ENCODE peak calls at places on chromosome 3, in seven cellular contexts. One of them, this sample, is unnamed.

GRCh38 chr3:38647217-38647970 is 2.1 kb downstream of the SCN5A start:
- DNase-seq in gastrocnemius medialis: no peak
- DNase-seq in adrenal gland: no peak
- DNase-seq in heart left ventricle: no peak
- DNase-seq in ascending aorta: peak; percentile 48
- DNase-seq in IMR-90: no peak
- DNase-seq in brain microvascular endothelial cell: no peak
- DNase-seq in this sample: peak; percentile 32

GRCh38 chr3:66473637-66474036 is 27.2 kb downstream of the LRIG1 start:
- DNase-seq in gastrocnemius medialis: no peak
- DNase-seq in adrenal gland: no peak
- DNase-seq in heart left ventricle: no peak
- DNase-seq in ascending aorta: peak; percentile 67
- DNase-seq in IMR-90: peak; percentile 86
- DNase-seq in brain microvascular endothelial cell: peak; percentile 91
- DNase-seq in this sample: no peak

GRCh38 chr3:71662056-71662455 is 63.1 kb downstream of the EIF4E3 start:
- DNase-seq in gastrocnemius medialis: no peak
- DNase-seq in adrenal gland: no peak
- DNase-seq in heart left ventricle: no peak
- DNase-seq in ascending aorta: no peak
- DNase-seq in IMR-90: no peak
- DNase-seq in brain microvascular endothelial cell: no peak
- DNase-seq in this sample: no peak

GRCh38 chr3:177212756-177213155 is 15.5 kb upstream of the TBL1XR1 start:
- DNase-seq in gastrocnemius medialis: no peak
- DNase-seq in adrenal gland: no peak
- DNase-seq in heart left ventricle: no peak
- DNase-seq in ascending aorta: peak; percentile 15
- DNase-seq in IMR-90: no peak
- DNase-seq in brain microvascular endothelial cell: no peak
- DNase-seq in this sample: no peak

GRCh38 chr3:194714564-194714963 is 28.9 kb downstream of the FAM43A start:
- DNase-seq in gastrocnemius medialis: no peak
- DNase-seq in adrenal gland: no peak
- DNase-seq in heart left ventricle: no peak
- DNase-seq in ascending aorta: no peak
- DNase-seq in IMR-90: no peak
- DNase-seq in brain microvascular endothelial cell: no peak
- DNase-seq in this sample: no peak

GRCh38 chr3:54511766-54512365 is 389.5 kb downstream of the CACNA2D3 start:
- DNase-seq in gastrocnemius medialis: no peak
- DNase-seq in adrenal gland: no peak
- DNase-seq in heart left ventricle: no peak
- DNase-seq in ascending aorta: no peak
- DNase-seq in IMR-90: no peak
- DNase-seq in brain microvascular endothelial cell: no peak
- DNase-seq in this sample: no peak

GRCh38 chr3:100875239-100875638 is 118.0 kb downstream of the ABI3BP start:
- DNase-seq in gastrocnemius medialis: no peak
- DNase-seq in adrenal gland: peak; percentile 71
- DNase-seq in heart left ventricle: peak; percentile 38
- DNase-seq in ascending aorta: no peak
- DNase-seq in IMR-90: peak; percentile 88
- DNase-seq in brain microvascular endothelial cell: peak; percentile 58
- DNase-seq in this sample: no peak

GRCh38 chr3:16508591-16508995 is 4.9 kb downstream of the RFTN1 start:
- DNase-seq in gastrocnemius medialis: no peak
- DNase-seq in adrenal gland: no peak
- DNase-seq in heart left ventricle: no peak
- DNase-seq in ascending aorta: no peak
- DNase-seq in IMR-90: no peak
- DNase-seq in brain microvascular endothelial cell: no peak
- DNase-seq in this sample: no peak

GRCh38 chr3:71537211-71537611 is 46.3 kb downstream of the FOXP1 start:
- DNase-seq in gastrocnemius medialis: no peak
- DNase-seq in adrenal gland: peak; percentile 86
- DNase-seq in heart left ventricle: no peak
- DNase-seq in ascending aorta: peak; percentile 92
- DNase-seq in IMR-90: peak; percentile 96
- DNase-seq in brain microvascular endothelial cell: peak; percentile 81
- DNase-seq in this sample: no peak

GRCh38 chr3:194632983-194633348 is 253 bp downstream of the TMEM44 start:
- DNase-seq in gastrocnemius medialis: no peak
- DNase-seq in adrenal gland: no peak
- DNase-seq in heart left ventricle: peak; percentile 34
- DNase-seq in ascending aorta: peak; percentile 64
- DNase-seq in IMR-90: no peak
- DNase-seq in brain microvascular endothelial cell: no peak
- DNase-seq in this sample: no peak

GRCh38 chr3:41715376-41715775 is 246.5 kb downstream of the ULK4 start:
- DNase-seq in gastrocnemius medialis: no peak
- DNase-seq in adrenal gland: no peak
- DNase-seq in heart left ventricle: no peak
- DNase-seq in ascending aorta: no peak
- DNase-seq in IMR-90: no peak
- DNase-seq in brain microvascular endothelial cell: no peak
- DNase-seq in this sample: no peak

GRCh38 chr3:41710646-41711388 is 251.1 kb downstream of the ULK4 start:
- DNase-seq in gastrocnemius medialis: no peak
- DNase-seq in adrenal gland: no peak
- DNase-seq in heart left ventricle: no peak
- DNase-seq in ascending aorta: no peak
- DNase-seq in IMR-90: peak; percentile 83
- DNase-seq in brain microvascular endothelial cell: peak; percentile 75
- DNase-seq in this sample: no peak

GRCh38 chr3:41711656-41712055 is 250.2 kb downstream of the ULK4 start:
- DNase-seq in gastrocnemius medialis: no peak
- DNase-seq in adrenal gland: no peak
- DNase-seq in heart left ventricle: no peak
- DNase-seq in ascending aorta: no peak
- DNase-seq in IMR-90: peak; percentile 42
- DNase-seq in brain microvascular endothelial cell: peak; percentile 47
- DNase-seq in this sample: no peak

GRCh38 chr3:41717591-41718093 is 244.3 kb downstream of the ULK4 start:
- DNase-seq in gastrocnemius medialis: no peak
- DNase-seq in adrenal gland: no peak
- DNase-seq in heart left ventricle: no peak
- DNase-seq in ascending aorta: no peak
- DNase-seq in IMR-90: no peak
- DNase-seq in brain microvascular endothelial cell: no peak
- DNase-seq in this sample: no peak

DNA sequence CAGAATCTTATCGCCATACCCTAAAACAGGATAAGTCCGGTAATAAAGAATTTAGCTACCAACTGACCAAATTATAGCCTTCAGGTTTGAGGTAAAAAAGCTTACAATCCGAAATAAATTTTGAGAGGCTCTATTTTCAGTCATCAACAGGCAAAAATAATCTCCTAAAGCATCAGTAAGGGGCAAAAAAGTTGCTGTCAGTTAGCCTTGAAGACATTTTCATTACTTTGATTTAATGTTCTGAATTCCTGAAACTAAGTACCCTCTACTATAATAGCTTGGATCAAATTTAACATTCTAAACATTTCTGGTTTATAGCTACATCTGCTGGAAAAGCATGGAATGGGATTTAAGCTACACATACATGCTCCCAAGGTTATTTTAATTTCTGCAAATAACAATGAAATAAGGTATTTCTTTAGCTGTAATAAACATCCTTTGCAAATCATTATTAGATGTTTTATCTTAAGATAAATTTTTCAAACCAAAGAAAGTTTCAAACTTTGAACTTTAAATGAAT is 245.5 kb downstream of the ULK4 start:
- DNase-seq in gastrocnemius medialis: no peak
- DNase-seq in adrenal gland: no peak
- DNase-seq in heart left ventricle: no peak
- DNase-seq in ascending aorta: no peak
- DNase-seq in IMR-90: peak; percentile 37
- DNase-seq in brain microvascular endothelial cell: no peak
- DNase-seq in this sample: no peak
- TF ChIP-seq CTCF in gastrocnemius medialis: no peak
- TF ChIP-seq CTCF in adrenal gland: peak; percentile 8
- TF ChIP-seq CTCF in heart left ventricle: peak; percentile 17
- TF ChIP-seq CTCF in ascending aorta: peak; percentile 30
- TF ChIP-seq CTCF in IMR-90: peak; percentile 59
- TF ChIP-seq CTCF in brain microvascular endothelial cell: peak; percentile 38
- TF ChIP-seq CTCF in this sample: peak; percentile 58

GRCh38 chr3:184323696-184324095 is 9.3 kb downstream of the EIF4G1 start:
- DNase-seq in gastrocnemius medialis: no peak
- DNase-seq in adrenal gland: peak; percentile 89
- DNase-seq in heart left ventricle: no peak
- DNase-seq in ascending aorta: no peak
- DNase-seq in IMR-90: no peak
- DNase-seq in brain microvascular endothelial cell: no peak
- DNase-seq in this sample: peak; percentile 75
- H3K36me3 ChIP-seq in gastrocnemius medialis: peaks cover 83% of the 10 kb centered on the region
- H3K36me3 ChIP-seq in adrenal gland: peaks cover 89% of the 10 kb centered on the region
- H3K36me3 ChIP-seq in heart left ventricle: peaks cover 75% of the 10 kb centered on the region
- H3K36me3 ChIP-seq in ascending aorta: peaks cover 83% of the 10 kb centered on the region
- H3K36me3 ChIP-seq in IMR-90: peaks cover 86% of the 10 kb centered on the region
- H3K36me3 ChIP-seq in brain microvascular endothelial cell: peaks cover 97% of the 10 kb centered on the region
- H3K36me3 ChIP-seq in this sample: peaks cover 83% of the 10 kb centered on the region

GRCh38 chr3:127749787-127750225 is 72.5 kb downstream of the MGLL start:
- DNase-seq in gastrocnemius medialis: no peak
- DNase-seq in adrenal gland: no peak
- DNase-seq in heart left ventricle: no peak
- DNase-seq in ascending aorta: no peak
- DNase-seq in IMR-90: no peak
- DNase-seq in brain microvascular endothelial cell: no peak
- DNase-seq in this sample: no peak
- H3K27ac ChIP-seq in gastrocnemius medialis: peak overlapping the region; percentile 63
- H3K27ac ChIP-seq in adrenal gland: no peak overlapping the region
- H3K27ac ChIP-seq in heart left ventricle: peak overlapping the region; percentile 93
- H3K27ac ChIP-seq in ascending aorta: peak overlapping the region; percentile 37
- H3K27ac ChIP-seq in IMR-90: peak overlapping the region; percentile 11
- H3K27ac ChIP-seq in brain microvascular endothelial cell: no peak overlapping the region
- H3K27ac ChIP-seq in this sample: peak overlapping the region; percentile 81

GRCh38 chr3:57852896-57853295 is 96.8 kb downstream of the SLMAP start:
- DNase-seq in gastrocnemius medialis: no peak
- DNase-seq in adrenal gland: no peak
- DNase-seq in heart left ventricle: no peak
- DNase-seq in ascending aorta: no peak
- DNase-seq in IMR-90: peak; percentile 55
- DNase-seq in brain microvascular endothelial cell: no peak
- DNase-seq in this sample: no peak
- TF ChIP-seq CTCF in gastrocnemius medialis: no peak
- TF ChIP-seq CTCF in adrenal gland: peak; percentile 20
- TF ChIP-seq CTCF in heart left ventricle: peak; percentile 14
- TF ChIP-seq CTCF in ascending aorta: peak; percentile 51
- TF ChIP-seq CTCF in IMR-90: peak; percentile 53
- TF ChIP-seq CTCF in brain microvascular endothelial cell: no peak
- TF ChIP-seq CTCF in this sample: no peak

DNA sequence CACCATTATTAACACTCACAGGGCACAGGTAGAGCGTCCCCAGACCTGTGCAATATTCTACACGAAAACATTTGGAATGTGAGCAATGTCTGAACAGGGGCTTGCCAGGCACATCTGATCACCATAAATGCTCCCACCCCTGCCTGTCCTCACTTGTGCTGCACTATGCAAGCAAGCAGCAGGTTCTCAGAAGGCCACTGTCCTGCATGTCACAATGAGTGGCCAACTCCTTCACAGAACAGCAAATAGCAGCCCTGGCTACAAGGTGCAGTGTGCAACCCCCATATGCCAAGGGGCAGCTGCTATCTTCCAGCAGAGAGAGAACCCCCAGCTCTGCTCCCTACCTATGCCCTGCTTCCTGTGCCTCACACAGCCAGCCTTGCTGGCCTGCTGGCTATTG is 32.6 kb downstream of the SEC22C start:
- DNase-seq in gastrocnemius medialis: no peak
- DNase-seq in adrenal gland: no peak
- DNase-seq in heart left ventricle: no peak
- DNase-seq in ascending aorta: no peak
- DNase-seq in IMR-90: no peak
- DNase-seq in brain microvascular endothelial cell: no peak
- DNase-seq in this sample: no peak
- H3K36me3 ChIP-seq in gastrocnemius medialis: peaks cover 10% of the 10 kb centered on the region
- H3K36me3 ChIP-seq in adrenal gland: peaks cover 10% of the 10 kb centered on the region
- H3K36me3 ChIP-seq in heart left ventricle: peaks cover 19% of the 10 kb centered on the region
- H3K36me3 ChIP-seq in ascending aorta: peaks cover 20% of the 10 kb centered on the region
- H3K36me3 ChIP-seq in IMR-90: peaks cover 12% of the 10 kb centered on the region
- H3K36me3 ChIP-seq in brain microvascular endothelial cell: peaks cover 21% of the 10 kb centered on the region
- H3K36me3 ChIP-seq in this sample: peaks cover 26% of the 10 kb centered on the region

GRCh38 chr3:138351916-138352555 is 3.7 kb downstream of the MRAS start:
- DNase-seq in gastrocnemius medialis: peak; percentile 74
- DNase-seq in adrenal gland: no peak
- DNase-seq in heart left ventricle: peak; percentile 73
- DNase-seq in ascending aorta: no peak
- DNase-seq in IMR-90: peak; percentile 28
- DNase-seq in brain microvascular endothelial cell: no peak
- DNase-seq in this sample: no peak
- H3K27ac ChIP-seq in gastrocnemius medialis: peak overlapping the region; percentile 96
- H3K27ac ChIP-seq in adrenal gland: no peak overlapping the region
- H3K27ac ChIP-seq in heart left ventricle: peak overlapping the region; percentile 97
- H3K27ac ChIP-seq in ascending aorta: no peak overlapping the region
- H3K27ac ChIP-seq in IMR-90: no peak overlapping the region
- H3K27ac ChIP-seq in brain microvascular endothelial cell: no peak overlapping the region
- H3K27ac ChIP-seq in this sample: peak overlapping the region; percentile 97

GRCh38 chr3:192802957-192803899 is 75.9 kb upstream of the FGF12 start:
- DNase-seq in gastrocnemius medialis: no peak
- DNase-seq in adrenal gland: no peak
- DNase-seq in heart left ventricle: no peak
- DNase-seq in ascending aorta: no peak
- DNase-seq in IMR-90: peak; percentile 59
- DNase-seq in brain microvascular endothelial cell: peak; percentile 20
- DNase-seq in this sample: no peak
- TF ChIP-seq CTCF in gastrocnemius medialis: peak; percentile 37
- TF ChIP-seq CTCF in adrenal gland: peak; percentile 46
- TF ChIP-seq CTCF in heart left ventricle: peak; percentile 41
- TF ChIP-seq CTCF in ascending aorta: peak; percentile 47
- TF ChIP-seq CTCF in IMR-90: peak; percentile 48
- TF ChIP-seq CTCF in brain microvascular endothelial cell: peak; percentile 61
- TF ChIP-seq CTCF in this sample: peak; percentile 52

DNA sequence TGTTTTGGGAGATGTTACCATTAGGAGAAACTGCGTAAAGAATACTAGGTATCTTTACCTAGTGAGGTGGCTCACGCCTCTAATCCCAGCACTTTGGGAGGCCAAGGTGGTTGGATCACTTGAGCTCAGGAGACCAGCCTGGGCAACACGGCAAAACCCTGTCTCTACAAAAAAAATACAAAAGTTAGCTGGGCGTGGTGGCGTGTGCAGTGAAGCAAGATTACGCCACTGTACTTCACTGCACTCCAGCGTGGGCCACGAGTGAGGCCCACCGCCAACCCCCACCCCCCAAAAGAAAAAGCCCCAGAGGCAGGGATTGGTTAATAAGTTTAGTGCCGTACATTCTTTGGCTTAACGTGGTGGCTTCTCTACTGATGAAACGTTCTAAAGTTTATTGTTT is 23.5 kb downstream of the TRIM71 start:
- DNase-seq in gastrocnemius medialis: no peak
- DNase-seq in adrenal gland: no peak
- DNase-seq in heart left ventricle: no peak
- DNase-seq in ascending aorta: no peak
- DNase-seq in IMR-90: no peak
- DNase-seq in brain microvascular endothelial cell: no peak
- DNase-seq in this sample: no peak
- H3K36me3 ChIP-seq in gastrocnemius medialis: no peaks in the 10 kb centered on the region
- H3K36me3 ChIP-seq in adrenal gland: no peaks in the 10 kb centered on the region
- H3K36me3 ChIP-seq in heart left ventricle: no peaks in the 10 kb centered on the region
- H3K36me3 ChIP-seq in ascending aorta: no peaks in the 10 kb centered on the region
- H3K36me3 ChIP-seq in IMR-90: no peaks in the 10 kb centered on the region
- H3K36me3 ChIP-seq in brain microvascular endothelial cell: no peaks in the 10 kb centered on the region
- H3K36me3 ChIP-seq in this sample: no peaks in the 10 kb centered on the region

This sample was measured in right atrium auricular region.